ENCODE peak calls at places on chromosomes 4 and X, in eight cellular contexts. One of them, this sample, is unnamed.

GRCh38 chr4:153651041-153651960 is 32.8 kb upstream of the TLR2 start:
- DNase-seq in heart right ventricle: peak; percentile 50
- DNase-seq in endothelial cell: no peak
- DNase-seq in A549: no peak
- DNase-seq in endodermal cell: no peak
- DNase-seq in Calu3: no peak
- DNase-seq in AG10803: no peak
- DNase-seq in kidney: no peak
- DNase-seq in this sample: no peak

GRCh38 chrX:17779434-17779833 is 42.1 kb downstream of the SCML1 start:
- DNase-seq in endothelial cell: no peak
- DNase-seq in Calu3: no peak
- DNase-seq in AG10803: no peak
- DNase-seq in A549: no peak
- DNase-seq in heart right ventricle: no peak
- DNase-seq in endodermal cell: no peak
- DNase-seq in kidney: no peak
- DNase-seq in this sample: no peak

GRCh38 chrX:73913580-73913979 is 350.6 kb downstream of the CHIC1 start:
- DNase-seq in endodermal cell: no peak
- DNase-seq in endothelial cell: no peak
- DNase-seq in Calu3: no peak
- DNase-seq in AG10803: no peak
- DNase-seq in A549: no peak
- DNase-seq in heart right ventricle: peak; percentile 12
- DNase-seq in kidney: no peak
- DNase-seq in this sample: no peak

GRCh38 chrX:49988128-49988527 is 65.7 kb downstream of the CLCN5 start:
- DNase-seq in A549: no peak
- DNase-seq in kidney: no peak
- DNase-seq in endothelial cell: no peak
- DNase-seq in endodermal cell: no peak
- DNase-seq in Calu3: no peak
- DNase-seq in AG10803: no peak
- DNase-seq in heart right ventricle: no peak
- DNase-seq in this sample: no peak

GRCh38 chrX:145825896-145826295 is 8.3 kb downstream of the SLITRK2 start:
- DNase-seq in kidney: no peak
- DNase-seq in A549: peak; percentile 17
- DNase-seq in endodermal cell: peak; percentile 44
- DNase-seq in endothelial cell: no peak
- DNase-seq in heart right ventricle: no peak
- DNase-seq in Calu3: peak; percentile 4
- DNase-seq in AG10803: no peak
- DNase-seq in this sample: no peak

GRCh38 chrX:47815901-47816845 is 20.5 kb upstream of the ZNF81 start:
- DNase-seq in A549: peak; percentile 26
- DNase-seq in endodermal cell: peak; percentile 77
- DNase-seq in Calu3: no peak
- DNase-seq in heart right ventricle: no peak
- DNase-seq in AG10803: peak; percentile 25
- DNase-seq in endothelial cell: no peak
- DNase-seq in kidney: no peak
- DNase-seq in this sample: no peak

GRCh38 chr4:11614426-11614825 is 185.7 kb upstream of the HS3ST1 start:
- DNase-seq in endodermal cell: no peak
- DNase-seq in AG10803: no peak
- DNase-seq in Calu3: peak; percentile 70
- DNase-seq in kidney: no peak
- DNase-seq in A549: peak; percentile 28
- DNase-seq in endothelial cell: no peak
- DNase-seq in heart right ventricle: no peak
- DNase-seq in this sample: no peak

GRCh38 chr4:106080376-106080775 is 185.1 kb downstream of the NPNT start:
- DNase-seq in AG10803: no peak
- DNase-seq in kidney: no peak
- DNase-seq in heart right ventricle: no peak
- DNase-seq in A549: no peak
- DNase-seq in Calu3: no peak
- DNase-seq in endodermal cell: no peak
- DNase-seq in endothelial cell: no peak
- DNase-seq in this sample: no peak

GRCh38 chr4:118941149-118941548 is 52.5 kb downstream of the SYNPO2 start:
- DNase-seq in A549: no peak
- DNase-seq in kidney: no peak
- DNase-seq in Calu3: no peak
- DNase-seq in endodermal cell: no peak
- DNase-seq in endothelial cell: no peak
- DNase-seq in AG10803: peak; percentile 44
- DNase-seq in heart right ventricle: peak; percentile 51
- DNase-seq in this sample: no peak

GRCh38 chrX:12447448-12448154 is 309.3 kb downstream of the FRMPD4 start:
- DNase-seq in heart right ventricle: no peak
- DNase-seq in kidney: no peak
- DNase-seq in endothelial cell: no peak
- DNase-seq in A549: peak; percentile 53
- DNase-seq in AG10803: peak; percentile 87
- DNase-seq in Calu3: no peak
- DNase-seq in endodermal cell: no peak
- DNase-seq in this sample: no peak

GRCh38 chrX:77412631-77413030 is 34.6 kb upstream of the FGF16 start:
- DNase-seq in kidney: no peak
- DNase-seq in AG10803: no peak
- DNase-seq in A549: no peak
- DNase-seq in Calu3: no peak
- DNase-seq in endodermal cell: no peak
- DNase-seq in endothelial cell: no peak
- DNase-seq in heart right ventricle: no peak
- DNase-seq in this sample: no peak

GRCh38 chr4:175560628-175561027 is 251.4 kb downstream of the GPM6A start:
- DNase-seq in A549: peak; percentile 41
- DNase-seq in Calu3: no peak
- DNase-seq in endothelial cell: no peak
- DNase-seq in AG10803: peak; percentile 18
- DNase-seq in kidney: no peak
- DNase-seq in endodermal cell: no peak
- DNase-seq in heart right ventricle: no peak
- DNase-seq in this sample: no peak
- TF ChIP-seq CTCF in A549: peak; percentile 56
- TF ChIP-seq CTCF in Calu3: no peak
- TF ChIP-seq CTCF in endothelial cell: no peak
- TF ChIP-seq CTCF in AG10803: no peak
- TF ChIP-seq CTCF in kidney: no peak
- TF ChIP-seq CTCF in endodermal cell: peak; percentile 45
- TF ChIP-seq CTCF in heart right ventricle: peak; percentile 54
- TF ChIP-seq CTCF in this sample: no peak

GRCh38 chr4:183837222-183837621 is 67.9 kb upstream of the STOX2 start:
- DNase-seq in endodermal cell: no peak
- DNase-seq in endothelial cell: no peak
- DNase-seq in kidney: no peak
- DNase-seq in heart right ventricle: no peak
- DNase-seq in A549: no peak
- DNase-seq in AG10803: no peak
- DNase-seq in Calu3: no peak
- DNase-seq in this sample: no peak

GRCh38 chr4:183841001-183841400 is 64.1 kb upstream of the STOX2 start:
- DNase-seq in endothelial cell: no peak
- DNase-seq in AG10803: no peak
- DNase-seq in heart right ventricle: no peak
- DNase-seq in Calu3: no peak
- DNase-seq in A549: no peak
- DNase-seq in endodermal cell: no peak
- DNase-seq in kidney: no peak
- DNase-seq in this sample: no peak

GRCh38 chr4:183840311-183840710 is 64.8 kb upstream of the STOX2 start:
- DNase-seq in endodermal cell: peak; percentile 93
- DNase-seq in heart right ventricle: peak; percentile 84
- DNase-seq in kidney: no peak
- DNase-seq in Calu3: peak; percentile 80
- DNase-seq in A549: peak; percentile 74
- DNase-seq in AG10803: peak; percentile 73
- DNase-seq in endothelial cell: peak; percentile 86
- DNase-seq in this sample: peak; percentile 89

GRCh38 chr4:183842134-183842838 is 62.8 kb upstream of the STOX2 start:
- DNase-seq in heart right ventricle: no peak
- DNase-seq in Calu3: no peak
- DNase-seq in endothelial cell: no peak
- DNase-seq in AG10803: no peak
- DNase-seq in endodermal cell: no peak
- DNase-seq in kidney: no peak
- DNase-seq in A549: no peak
- DNase-seq in this sample: no peak

GRCh38 chr4:183838987-183839712 is 66.0 kb upstream of the STOX2 start:
- DNase-seq in heart right ventricle: no peak
- DNase-seq in Calu3: no peak
- DNase-seq in kidney: no peak
- DNase-seq in endothelial cell: peak; percentile 10
- DNase-seq in AG10803: no peak
- DNase-seq in endodermal cell: peak; percentile 65
- DNase-seq in A549: peak; percentile 33
- DNase-seq in this sample: no peak
- TF ChIP-seq CTCF in heart right ventricle: peak; percentile 49
- TF ChIP-seq CTCF in Calu3: no peak
- TF ChIP-seq CTCF in kidney: no peak
- TF ChIP-seq CTCF in endothelial cell: no peak
- TF ChIP-seq CTCF in AG10803: no peak
- TF ChIP-seq CTCF in endodermal cell: peak; percentile 63
- TF ChIP-seq CTCF in A549: peak; percentile 40
- TF ChIP-seq CTCF in this sample: no peak

GRCh38 chr4:141376769-141377168 is 156.1 kb downstream of the ZNF330 start:
- DNase-seq in kidney: no peak
- DNase-seq in endothelial cell: no peak
- DNase-seq in A549: no peak
- DNase-seq in heart right ventricle: no peak
- DNase-seq in AG10803: no peak
- DNase-seq in endodermal cell: no peak
- DNase-seq in Calu3: no peak
- DNase-seq in this sample: no peak

GRCh38 chr4:141371206-141371605 is 150.5 kb downstream of the ZNF330 start:
- DNase-seq in kidney: no peak
- DNase-seq in AG10803: no peak
- DNase-seq in endodermal cell: no peak
- DNase-seq in heart right ventricle: no peak
- DNase-seq in endothelial cell: no peak
- DNase-seq in Calu3: no peak
- DNase-seq in A549: no peak
- DNase-seq in this sample: peak; percentile 44

GRCh38 chr4:141375855-141376254 is 155.2 kb downstream of the ZNF330 start:
- DNase-seq in A549: peak; percentile 87
- DNase-seq in AG10803: peak; percentile 92
- DNase-seq in heart right ventricle: peak; percentile 4
- DNase-seq in kidney: no peak
- DNase-seq in endothelial cell: no peak
- DNase-seq in Calu3: peak; percentile 63
- DNase-seq in endodermal cell: peak; percentile 74
- DNase-seq in this sample: no peak
- TF ChIP-seq CTCF in A549: peak; percentile 52
- TF ChIP-seq CTCF in AG10803: peak; percentile 81
- TF ChIP-seq CTCF in heart right ventricle: peak; percentile 36
- TF ChIP-seq CTCF in kidney: no peak
- TF ChIP-seq CTCF in endothelial cell: no peak
- TF ChIP-seq CTCF in Calu3: peak; percentile 12
- TF ChIP-seq CTCF in endodermal cell: no peak
- TF ChIP-seq CTCF in this sample: no peak

DNA sequence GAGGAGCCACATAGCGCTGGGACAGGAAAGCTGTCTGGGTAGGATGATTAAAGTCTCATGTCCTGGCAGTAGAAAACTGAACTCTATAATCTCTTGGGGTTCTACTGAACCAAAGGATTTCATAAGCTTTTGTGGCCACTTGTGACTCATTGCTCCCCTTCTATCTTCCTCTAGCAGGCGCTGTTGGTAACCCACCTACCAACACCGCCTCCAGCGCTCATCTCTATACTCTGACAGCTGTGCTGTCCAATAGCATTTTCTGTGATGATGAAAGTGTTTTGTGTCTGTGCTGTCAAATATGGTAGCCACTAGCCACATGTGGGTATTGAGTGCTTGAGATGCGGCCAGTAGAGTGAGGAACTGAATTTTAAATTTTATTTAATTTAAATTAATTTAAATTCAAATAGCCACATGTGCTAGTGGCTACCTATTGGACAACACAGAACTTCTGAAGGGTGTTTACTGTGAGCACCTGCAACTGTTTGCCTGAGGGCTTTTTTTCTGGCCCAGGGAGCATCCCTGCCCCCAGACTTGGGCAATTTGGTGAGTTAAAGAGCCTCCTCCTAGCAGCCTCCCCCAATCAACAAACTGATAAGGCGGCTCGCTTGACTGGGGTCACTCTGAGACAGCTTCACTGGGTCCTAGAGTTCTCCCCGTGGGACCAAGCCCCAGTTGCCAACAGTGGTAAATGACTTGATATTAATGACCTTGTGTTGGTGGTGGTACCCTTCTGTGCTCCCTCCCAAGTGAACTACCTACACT is 169.2 kb upstream of the ATP6AP2 start:
- DNase-seq in heart right ventricle: no peak
- DNase-seq in endothelial cell: no peak
- DNase-seq in AG10803: no peak
- DNase-seq in kidney: no peak
- DNase-seq in Calu3: no peak
- DNase-seq in endodermal cell: peak; percentile 64
- DNase-seq in A549: peak; percentile 4
- DNase-seq in this sample: no peak
- TF ChIP-seq CTCF in heart right ventricle: no peak
- TF ChIP-seq CTCF in endothelial cell: no peak
- TF ChIP-seq CTCF in AG10803: peak; percentile 5
- TF ChIP-seq CTCF in kidney: no peak
- TF ChIP-seq CTCF in Calu3: no peak
- TF ChIP-seq CTCF in endodermal cell: peak; percentile 69
- TF ChIP-seq CTCF in A549: no peak
- TF ChIP-seq CTCF in this sample: no peak

This sample was measured in glutamatergic neuron.